ENCODE peak calls at places on chromosomes 3 and 15, in seven cellular contexts. B, K, O, S, X, V and N are unnamed samples.

GRCh38 chr15:87730706-87731105 is 525.8 kb downstream of the NTRK3 start:
- DNase-seq in X (no peak), B (no peak), V (no peak), O (no peak), K (no peak), S (no peak), N (no peak)

GRCh38 chr3:129673012-129673411 is 66.5 kb upstream of the PLXND1 start:
- DNase-seq in S (no peak), V (no peak), K (no peak), O (no peak), X (no peak), B (no peak), N (no peak)

GRCh38 chr3:73547427-73548036 is 77.2 kb downstream of the PDZRN3 start:
- DNase-seq in S (no peak), K (no peak), X (no peak), B (no peak), V (no peak), O (peak), N (no peak)

GRCh38 chr3:153688541-153689120 is 432.6 kb upstream of the ARHGEF26 start:
- DNase-seq in K (no peak), S (no peak), V (no peak), O (no peak), B (no peak), X (no peak), N (no peak)

GRCh38 chr15:58415636-58416035 is 16.2 kb upstream of the LIPC start:
- DNase-seq in O (no peak), V (no peak), K (no peak), B (no peak), X (no peak), S (no peak), N (no peak)

GRCh38 chr15:101070502-101071273 is 151.5 kb downstream of the LRRK1 start:
- DNase-seq in B (peak), V (peak), S (no peak), O (peak), X (peak), K (no peak), N (no peak)

GRCh38 chr15:68644996-68645395 is 66.2 kb downstream of the CORO2B start:
- DNase-seq in V (no peak), X (no peak), K (no peak), B (no peak), S (no peak), O (no peak), N (no peak)

GRCh38 chr3:149933858-149934257 is 36.8 kb downstream of the PFN2 start:
- DNase-seq in B (no peak), X (no peak), K (no peak), O (no peak), V (no peak), S (no peak), N (no peak)

GRCh38 chr3:112338021-112338726 is 5.2 kb downstream of the CD200 start:
- DNase-seq in B (no peak), V (no peak), K (no peak), O (no peak), X (no peak), S (no peak), N (no peak)

GRCh38 chr3:65979152-65979551 is 59.6 kb downstream of the MAGI1 start:
- DNase-seq in X (no peak), O (peak), K (peak), S (peak), V (no peak), B (no peak), N (no peak)

GRCh38 chr15:75107905-75108838 is 84.8 kb downstream of the PPCDC start:
- DNase-seq in X (no peak), B (peak), K (no peak), S (peak), V (peak), O (peak), N (no peak)

GRCh38 chr15:80028937-80029336 is 30.5 kb upstream of the ZFAND6 start:
- DNase-seq in S (no peak), O (no peak), K (no peak), V (no peak), B (no peak), X (no peak), N (no peak)

GRCh38 chr3:146817705-146818104 is 212.6 kb upstream of the PLSCR5 start:
- DNase-seq in S (peak), O (peak), X (peak), B (no peak), V (peak), K (no peak), N (no peak)

GRCh38 chr3:69142090-69142489 is 19.7 kb upstream of the LMOD3 start:
- DNase-seq in X (no peak), V (no peak), B (no peak), O (no peak), S (no peak), K (no peak), N (no peak)

GRCh38 chr3:58217209-58217811 is 6.5 kb upstream of the DNASE1L3 start:
- DNase-seq in V (peak), B (peak), X (peak), K (peak), S (peak), O (peak), N (no peak)

GRCh38 chr15:100614336-100614735 is 11.9 kb downstream of the ASB7 start:
- DNase-seq in K (no peak), S (no peak), O (no peak), V (no peak), B (no peak), X (no peak), N (no peak)

GRCh38 chr3:160140756-160141155 is 84.5 kb upstream of the C3orf80 start:
- DNase-seq in V (no peak), K (no peak), O (no peak), B (no peak), X (no peak), S (no peak), N (no peak)

GRCh38 chr3:133927543-133928066 is 31.9 kb upstream of the RAB6B start:
- DNase-seq in S (peak), B (no peak), O (peak), K (no peak), X (peak), V (peak), N (peak)

GRCh38 chr3:150344079-150344478 is 64.0 kb upstream of the TSC22D2 start:
- DNase-seq in K (no peak), B (no peak), V (no peak), O (no peak), S (no peak), X (no peak), N (no peak)

GRCh38 chr3:179438836-179439235 is 12.4 kb downstream of the GNB4 start:
- DNase-seq in K (no peak), V (no peak), O (no peak), X (no peak), B (no peak), S (no peak), N (no peak)

GRCh38 chr15:50685976-50686467 is 575 bp downstream of the TRPM7 start:
- DNase-seq in V (peak), S (peak), K (peak), B (no peak), X (peak), O (peak), N (peak)

GRCh38 chr3:53478921-53479664 is 15.3 kb upstream of the CACNA1D start:
- DNase-seq in V (no peak), O (no peak), B (no peak), X (no peak), K (no peak), S (no peak), N (no peak)